ENCODE peak calls at places on chromosomes 3 and 15, in six cellular contexts. H, K, N, I, R and T are unnamed samples.

GRCh38 chr15:75809986-75810750 is 33.1 kb upstream of the UBE2Q2 start:
- DNase-seq in K (peak; percentile 45), R (no peak), I (peak; percentile 72), H (peak; percentile 44), N (no peak), T (peak; percentile 57)

GRCh38 chr15:48765007-48765406 is 45.9 kb downstream of the CEP152 start:
- DNase-seq in H (no peak), N (no peak), K (no peak), I (no peak), R (peak; percentile 20), T (no peak)

GRCh38 chr15:75732809-75733451 is 20.3 kb upstream of the CSPG4 start:
- DNase-seq in I (peak; percentile 96), N (no peak), K (peak; percentile 39), R (peak; percentile 70), H (peak; percentile 50), T (peak; percentile 67)

GRCh38 chr3:10015476-10015904 is 10.7 kb upstream of the FANCD2 start:
- DNase-seq in H (no peak), N (no peak), I (no peak), R (no peak), K (no peak), T (no peak)

GRCh38 chr3:65597225-65597951 is 441.3 kb downstream of the MAGI1 start:
- DNase-seq in R (no peak), K (no peak), N (no peak), H (no peak), I (peak; percentile 79), T (peak; percentile 95)

GRCh38 chr15:74202461-74203401 is at the start of gene STRA6:
- DNase-seq in I (peak; percentile 90), N (no peak), K (no peak), R (peak; percentile 67), H (peak; percentile 45), T (peak; percentile 86)

GRCh38 chr15:69414702-69415161 is 583 bp downstream of the KIF23 start:
- DNase-seq in H (peak; percentile 74), K (peak; percentile 4), N (no peak), R (peak; percentile 67), I (peak; percentile 79), T (no peak)

GRCh38 chr3:129795596-129795995 is 97.9 kb downstream of the TMCC1 start:
- DNase-seq in H (no peak), N (no peak), R (no peak), K (peak; percentile 63), I (no peak), T (no peak)

GRCh38 chr3:189389346-189389745 is 217.6 kb downstream of the TPRG1 start:
- DNase-seq in N (no peak), K (no peak), H (no peak), I (no peak), R (no peak), T (no peak)

GRCh38 chr3:189988854-189989253 is 131.8 kb downstream of the P3H2 start:
- DNase-seq in I (no peak), H (no peak), K (no peak), R (no peak), N (no peak), T (no peak)

GRCh38 chr15:64521726-64522164 is 61.4 kb downstream of the ZNF609 start:
- DNase-seq in K (peak; percentile 68), N (no peak), H (peak; percentile 78), R (no peak), I (no peak), T (peak; percentile 44)

GRCh38 chr3:42804831-42805821 is 836 bp upstream of the HIGD1A start:
- DNase-seq in H (peak; percentile 82), N (no peak), I (peak; percentile 50), K (no peak), R (peak; percentile 33), T (no peak)

GRCh38 chr15:62847900-62848489 is 194.6 kb upstream of the TPM1 start:
- DNase-seq in K (peak; percentile 53), R (peak; percentile 72), I (peak; percentile 87), N (no peak), H (peak; percentile 44), T (peak; percentile 78)

GRCh38 chr3:23807161-23808015 is 1.6 kb downstream of the UBE2E1 start:
- DNase-seq in I (no peak), H (no peak), N (no peak), K (no peak), R (no peak), T (no peak)

GRCh38 chr3:29755416-29755815 is 474.5 kb downstream of the RBMS3 start:
- DNase-seq in R (no peak), K (no peak), I (no peak), N (no peak), H (no peak), T (no peak)

GRCh38 chr3:39605837-39606236 is 138.4 kb downstream of the MOBP start:
- DNase-seq in I (no peak), H (no peak), R (no peak), N (no peak), K (no peak), T (no peak)

DNA sequence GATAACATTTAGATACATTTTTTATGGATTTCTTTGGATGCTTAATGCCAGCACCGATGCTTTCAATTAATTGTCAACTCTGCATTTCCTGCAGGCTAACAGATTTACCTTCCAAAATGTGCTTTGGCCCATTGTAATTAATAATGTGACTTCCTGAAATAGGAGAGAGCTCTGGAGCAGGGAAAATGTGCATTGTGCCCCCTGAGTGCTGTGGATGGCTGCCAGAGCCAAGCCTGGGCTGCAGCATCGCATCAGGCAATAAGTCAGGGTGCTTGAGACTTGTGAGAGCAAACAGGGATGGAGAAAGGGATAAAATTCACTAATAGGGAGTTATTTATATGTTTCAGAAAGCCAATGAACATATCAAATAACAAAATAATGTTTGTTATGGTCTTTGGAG is 133.8 kb downstream of the MOBP start:
- DNase-seq in I (no peak), N (no peak), H (no peak), R (no peak), K (no peak), T (no peak)
- TF ChIP-seq YY1 in I (no peak), N (no peak), H (no peak), R (no peak), K (no peak), T (no peak)

DNA sequence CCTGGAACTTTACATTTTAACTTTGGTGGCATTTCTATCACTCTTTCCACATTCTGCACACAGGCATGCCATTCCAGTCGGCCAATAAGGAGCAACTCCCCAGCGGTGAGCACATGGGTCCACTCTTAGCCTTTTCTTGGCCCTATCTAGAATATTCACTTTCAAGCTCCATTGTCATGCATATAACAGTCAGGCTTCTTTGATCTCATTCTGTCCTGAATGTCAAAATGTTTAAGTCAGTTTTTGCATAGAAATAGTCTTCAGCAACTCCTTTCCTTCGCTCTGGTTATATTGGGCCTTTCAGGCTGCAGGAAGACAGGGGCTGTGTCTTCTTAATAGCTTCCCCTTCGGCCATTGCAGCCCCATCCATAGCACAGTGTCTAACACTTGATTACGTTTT is 427.3 kb downstream of the MFSD1 start:
- DNase-seq in N (no peak), H (no peak), R (no peak), I (no peak), K (no peak), T (no peak)
- TF ChIP-seq YY1 in N (no peak), H (no peak), R (no peak), I (no peak), K (no peak), T (no peak)

DNA sequence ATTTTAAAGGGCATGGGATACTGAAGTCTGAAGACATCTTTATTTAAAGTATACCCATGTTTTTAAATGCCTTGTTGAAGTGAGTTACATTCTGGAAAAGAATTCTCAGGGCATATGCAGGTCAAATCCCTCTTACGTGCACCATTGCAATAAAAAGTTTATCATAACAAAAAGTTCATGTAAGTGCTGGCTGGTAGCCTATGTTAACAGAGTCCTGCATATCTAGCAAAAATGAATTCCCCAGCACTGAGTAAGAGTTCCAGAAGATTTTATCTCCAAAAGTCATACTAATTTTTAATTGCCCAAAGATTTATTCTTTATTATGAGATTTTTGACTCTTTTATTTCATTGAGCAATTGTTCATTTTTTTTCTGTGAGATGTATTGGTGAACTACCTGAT is 104.7 kb upstream of the ROBO1 start:
- DNase-seq in N (no peak), K (no peak), I (no peak), R (no peak), H (no peak), T (no peak)
- TF ChIP-seq YY1 in N (no peak), K (no peak), I (no peak), R (no peak), H (no peak), T (no peak)

DNA sequence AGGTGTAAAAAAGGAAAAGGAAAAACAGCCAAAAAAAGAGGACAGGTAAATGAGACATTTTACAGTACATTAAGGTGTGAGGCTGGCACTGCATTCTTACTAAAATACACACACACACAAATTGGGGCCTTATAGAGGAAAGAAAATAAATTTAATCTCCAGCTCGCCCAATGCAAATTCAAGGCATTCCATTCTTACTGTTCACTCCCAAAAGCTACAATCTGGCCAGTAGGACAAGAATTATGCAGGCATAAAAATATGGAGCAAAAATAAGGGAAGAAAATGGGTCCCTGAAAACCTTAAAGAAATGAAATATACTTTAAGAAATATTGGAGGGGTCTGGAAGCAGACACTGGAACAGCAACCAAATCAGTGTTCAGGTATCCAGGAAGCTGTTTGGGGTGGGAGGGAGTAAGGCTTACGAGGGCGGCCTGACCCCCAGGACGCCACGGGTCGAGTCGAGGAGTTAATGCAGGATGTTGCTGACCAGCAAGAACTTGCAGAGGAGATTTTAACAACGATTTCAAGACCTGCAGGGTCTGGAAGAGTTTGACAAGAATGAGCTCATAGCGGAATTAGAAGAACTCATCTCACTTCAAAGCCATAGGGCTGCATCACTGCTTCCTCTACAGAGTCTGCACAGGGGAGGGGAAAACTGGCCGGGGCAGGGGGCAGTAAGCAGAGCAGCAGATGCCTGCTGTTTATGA is 245.5 kb downstream of the TBL1XR1 start:
- DNase-seq in H (no peak), I (no peak), N (no peak), R (no peak), K (no peak), T (no peak)
- TF ChIP-seq YY1 in H (no peak), I (no peak), N (no peak), R (no peak), K (no peak), T (no peak)

DNA sequence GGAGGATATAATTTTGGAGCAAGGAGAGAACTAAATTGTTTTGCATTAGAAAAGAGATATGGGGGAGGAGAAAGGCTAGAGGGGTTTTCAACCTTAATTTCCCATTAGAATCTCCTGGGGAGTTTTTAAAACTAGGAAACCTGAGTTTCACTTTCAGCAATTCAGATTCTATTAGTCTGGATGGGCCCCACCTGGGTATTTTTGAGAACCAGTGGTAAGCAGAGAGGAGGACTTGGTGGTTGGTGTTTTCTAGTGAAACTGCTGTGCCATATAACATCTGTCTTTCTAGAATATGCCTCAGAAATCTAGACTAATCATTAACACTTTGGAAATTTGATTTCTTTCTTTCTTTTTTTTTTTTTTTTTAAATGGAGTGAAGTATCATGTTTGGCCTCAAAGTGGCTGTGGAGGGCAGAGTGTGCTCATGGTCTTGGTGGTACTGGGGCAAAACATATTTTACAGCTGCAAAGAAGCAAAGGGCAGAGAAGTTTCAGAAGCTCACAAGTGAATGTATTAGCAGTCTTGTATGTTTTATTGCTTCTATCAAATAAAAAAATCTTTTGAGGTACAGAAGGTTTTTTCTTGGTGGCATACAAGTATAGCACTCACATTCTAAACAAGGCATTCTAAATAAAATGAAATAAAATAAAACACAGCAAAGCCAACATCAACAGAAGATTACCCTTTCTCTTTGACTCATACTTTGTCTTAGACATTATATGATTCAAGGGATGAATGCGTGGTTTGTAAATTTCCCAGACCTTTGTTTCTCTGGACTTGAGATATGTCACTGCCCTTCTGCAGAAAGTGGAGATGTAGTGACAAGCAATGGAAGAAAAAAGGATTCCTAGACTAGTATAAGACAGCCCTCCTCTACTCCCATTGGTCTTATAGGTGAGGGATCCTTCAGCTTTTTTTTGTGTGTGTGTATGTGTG is 22.7 kb downstream of the NANOGP8 start:
- DNase-seq in I (no peak), R (no peak), H (no peak), K (no peak), N (no peak), T (no peak)
- TF ChIP-seq YY1 in I (no peak), R (no peak), H (no peak), K (no peak), N (no peak), T (no peak)